ENCODE peak calls at places on chromosomes 13 and 19, in nine cellular contexts. U is colonic mucosa, D is tibial artery, B is transverse colon, F is heart right ventricle, J is A549, M is left lung, K is neural progenitor cell, R is endodermal cell. C is an unnamed sample. For H3K9me3, the result is how much of the 10 kb centered on the place peaks cover.

GRCh38 chr13:105513448-105513847 is 1022.0 kb downstream of the EFNB2 start:
- DNase-seq in U (no peak), D (no peak), B (no peak), F (no peak), J (no peak), M (no peak), K (peak), R (no peak), C (no peak)

GRCh38 chr13:23610187-23610576 is 40.0 kb downstream of the TNFRSF19 start:
- DNase-seq in U (no peak), D (no peak), B (no peak), F (peak), J (no peak), M (no peak), K (no peak), R (no peak), C (no peak)

GRCh38 chr13:113537205-113537604 is 46.7 kb upstream of the DCUN1D2 start:
- DNase-seq in U (no peak), D (no peak), B (no peak), F (no peak), J (no peak), M (peak), K (no peak), R (no peak), C (no peak)

GRCh38 chr19:18506101-18506534 is 15.8 kb downstream of the ELL start:
- DNase-seq in U (no peak), D (no peak), B (no peak), F (no peak), J (no peak), M (no peak), K (no peak), R (no peak), C (no peak)

GRCh38 chr19:46218160-46218559 is 11.4 kb upstream of the IGFL1 start:
- DNase-seq in U (peak), D (no peak), B (no peak), F (no peak), J (no peak), M (no peak), K (peak), R (peak), C (no peak)

GRCh38 chr13:79780240-79780639 is 299.3 kb downstream of the NDFIP2 start:
- DNase-seq in U (no peak), D (no peak), B (no peak), F (no peak), J (no peak), M (no peak), K (peak), R (no peak), C (no peak)

GRCh38 chr19:19406878-19407639 is 1.6 kb downstream of the GATAD2A start:
- DNase-seq in U (peak), D (no peak), B (peak), F (no peak), J (no peak), M (no peak), K (peak), R (no peak), C (peak)

GRCh38 chr13:114282143-114282685 is 813 bp downstream of the UPF3A start:
- DNase-seq in U (peak), D (peak), B (peak), F (peak), J (no peak), M (peak), K (peak), R (peak), C (peak)

GRCh38 chr19:1410136-1410786 is 2.9 kb downstream of the DAZAP1 start:
- DNase-seq in U (no peak), D (no peak), B (no peak), F (no peak), J (no peak), M (peak), K (no peak), R (no peak), C (no peak)

GRCh38 chr19:35346193-35347052 is 1.3 kb upstream of the FFAR1 start:
- DNase-seq in U (peak), D (no peak), B (peak), F (no peak), J (no peak), M (peak), K (no peak), R (peak), C (peak)

GRCh38 chr19:55157064-55157908 is at the start of gene TNNI3:
- DNase-seq in U (no peak), D (no peak), B (no peak), F (peak), J (no peak), M (peak), K (no peak), R (no peak), C (no peak)

GRCh38 chr19:2624537-2625091 is 77.9 kb downstream of the GNG7 start:
- DNase-seq in U (no peak), D (no peak), B (no peak), F (peak), J (peak), M (peak), K (peak), R (peak), C (no peak)

GRCh38 chr19:51891193-51891747 is 3.5 kb upstream of the ZNF577 start:
- DNase-seq in U (no peak), D (no peak), B (no peak), F (no peak), J (no peak), M (no peak), K (no peak), R (no peak), C (no peak)

GRCh38 chr19:51884713-51885112 is 3.0 kb downstream of the ZNF577 start:
- DNase-seq in U (no peak), D (no peak), B (no peak), F (no peak), J (no peak), M (no peak), K (no peak), R (no peak), C (no peak)

GRCh38 chr19:51887522-51888498 is at the start of gene ZNF577:
- DNase-seq in U (peak), D (peak), B (peak), F (peak), J (no peak), M (peak), K (peak), R (peak), C (peak)

DNA sequence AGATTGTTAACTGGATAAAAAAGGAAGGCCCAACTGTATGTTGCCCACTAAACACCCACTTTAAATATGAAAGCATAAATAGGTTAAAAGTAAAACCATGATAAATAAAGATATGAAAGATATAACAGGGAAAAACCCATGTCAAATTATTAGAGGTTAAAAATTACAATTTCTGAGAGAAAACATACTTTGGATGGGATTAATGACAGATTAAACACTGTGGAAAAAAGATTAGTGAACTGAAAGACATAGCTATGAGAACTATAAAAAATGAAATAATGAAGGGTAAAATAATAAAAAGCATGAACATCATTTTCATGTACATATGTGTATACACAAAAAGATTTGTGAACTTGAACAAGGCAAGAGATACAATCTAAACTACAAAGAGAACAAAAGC is 2.2 kb upstream of the ZNF577 start:
- DNase-seq in U (no peak), D (no peak), B (no peak), F (no peak), J (no peak), M (no peak), K (no peak), R (no peak), C (no peak)
- H3K9me3 ChIP-seq in U (under half), D (half or more), B (half or more), F (under half), J (half or more), M (under half), K (half or more), R (half or more), C (half or more)

GRCh38 chr19:37563518-37563917 is 31.1 kb downstream of the ZNF571 start:
- DNase-seq in U (no peak), D (no peak), B (no peak), F (no peak), J (no peak), M (no peak), K (no peak), R (no peak), C (no peak)
- H3K9me3 ChIP-seq in U (under half), D (half or more), B (half or more), F (under half), J (half or more), M (under half), K (half or more), R (half or more), C (half or more)

GRCh38 chr19:27891411-27891810 is 1321.5 kb downstream of the UQCRFS1 start:
- DNase-seq in U (no peak), D (no peak), B (no peak), F (no peak), J (no peak), M (no peak), K (no peak), R (no peak), C (no peak)

GRCh38 chr19:27890696-27891095 is 1322.3 kb downstream of the UQCRFS1 start:
- DNase-seq in U (no peak), D (no peak), B (no peak), F (no peak), J (no peak), M (no peak), K (no peak), R (no peak), C (no peak)

GRCh38 chr19:27892500-27892899 is 1320.5 kb downstream of the UQCRFS1 start:
- DNase-seq in U (no peak), D (no peak), B (no peak), F (no peak), J (no peak), M (no peak), K (no peak), R (no peak), C (no peak)

GRCh38 chr19:27896091-27896490 is 1316.9 kb downstream of the UQCRFS1 start:
- DNase-seq in U (no peak), D (no peak), B (no peak), F (no peak), J (no peak), M (no peak), K (no peak), R (no peak), C (no peak)

GRCh38 chr19:27894906-27895754 is 1317.8 kb downstream of the UQCRFS1 start:
- DNase-seq in U (no peak), D (no peak), B (no peak), F (no peak), J (no peak), M (no peak), K (no peak), R (no peak), C (no peak)
- H3K9me3 ChIP-seq in U (under half), D (under half), B (under half), F (under half), J (under half), M (under half), K (under half), R (under half), C (under half)

GRCh38 chr19:41615207-41615606 is 11.7 kb downstream of the CEACAM4 start:
- DNase-seq in U (no peak), D (no peak), B (no peak), F (no peak), J (no peak), M (no peak), K (no peak), R (no peak), C (no peak)
- H3K9me3 ChIP-seq in U (under half), D (under half), B (under half), F (under half), J (under half), M (under half), K (under half), R (under half), C (under half)

GRCh38 chr19:15644066-15644741 is 3.5 kb downstream of the CYP4F3 start:
- DNase-seq in U (no peak), D (no peak), B (no peak), F (no peak), J (no peak), M (no peak), K (no peak), R (no peak), C (no peak)
- H3K9me3 ChIP-seq in U (under half), D (under half), B (under half), F (under half), J (under half), M (under half), K (under half), R (half or more), C (under half)

C was measured in T-helper 17 cell.